ENCODE peak calls at places on chromosomes 5 and 9, in eight cellular contexts. One of them, this sample, is unnamed.
A peak's percentile ranks its signal among the peaks of the same experiment; 100 is the strongest.

GRCh38 chr5:96984506-96985192 is 48.8 kb downstream of the LNPEP start:
- DNase-seq in MM.1S: no peak
- DNase-seq in neural progenitor cell: no peak
- DNase-seq in fibroblast of lung: peak; percentile 18
- DNase-seq in tibial artery: no peak
- DNase-seq in IMR-90: peak; percentile 74
- DNase-seq in uterus: no peak
- DNase-seq in upper lobe of left lung: no peak
- DNase-seq in this sample: no peak

GRCh38 chr5:64347308-64347707 is 158.5 kb upstream of the RGS7BP start:
- DNase-seq in MM.1S: no peak
- DNase-seq in neural progenitor cell: peak; percentile 2
- DNase-seq in fibroblast of lung: no peak
- DNase-seq in tibial artery: no peak
- DNase-seq in IMR-90: no peak
- DNase-seq in uterus: no peak
- DNase-seq in upper lobe of left lung: no peak
- DNase-seq in this sample: no peak

GRCh38 chr9:138105561-138106505 is 228.3 kb downstream of the CACNA1B start:
- DNase-seq in MM.1S: no peak
- DNase-seq in neural progenitor cell: no peak
- DNase-seq in fibroblast of lung: no peak
- DNase-seq in tibial artery: no peak
- DNase-seq in IMR-90: no peak
- DNase-seq in uterus: no peak
- DNase-seq in upper lobe of left lung: peak; percentile 51
- DNase-seq in this sample: no peak

GRCh38 chr9:35832814-35833213 is 3.8 kb downstream of the TMEM8B start:
- DNase-seq in MM.1S: no peak
- DNase-seq in neural progenitor cell: no peak
- DNase-seq in fibroblast of lung: no peak
- DNase-seq in tibial artery: no peak
- DNase-seq in IMR-90: no peak
- DNase-seq in uterus: no peak
- DNase-seq in upper lobe of left lung: no peak
- DNase-seq in this sample: no peak

GRCh38 chr9:117744856-117745389 is 40.7 kb downstream of the TLR4 start:
- DNase-seq in MM.1S: no peak
- DNase-seq in neural progenitor cell: peak; percentile 67
- DNase-seq in fibroblast of lung: peak; percentile 26
- DNase-seq in tibial artery: no peak
- DNase-seq in IMR-90: no peak
- DNase-seq in uterus: no peak
- DNase-seq in upper lobe of left lung: peak; percentile 81
- DNase-seq in this sample: no peak

GRCh38 chr9:93033541-93033940 is 25.0 kb upstream of the SUSD3 start:
- DNase-seq in MM.1S: no peak
- DNase-seq in neural progenitor cell: no peak
- DNase-seq in fibroblast of lung: no peak
- DNase-seq in tibial artery: no peak
- DNase-seq in IMR-90: no peak
- DNase-seq in uterus: no peak
- DNase-seq in upper lobe of left lung: no peak
- DNase-seq in this sample: no peak

GRCh38 chr5:157252741-157253465 is 13.0 kb upstream of the CYFIP2 start:
- DNase-seq in MM.1S: peak; percentile 80
- DNase-seq in neural progenitor cell: no peak
- DNase-seq in fibroblast of lung: peak; percentile 18
- DNase-seq in tibial artery: no peak
- DNase-seq in IMR-90: peak; percentile 23
- DNase-seq in uterus: no peak
- DNase-seq in upper lobe of left lung: peak; percentile 4
- DNase-seq in this sample: peak; percentile 70

GRCh38 chr5:132971483-132972435 is 8.3 kb upstream of the AFF4 start:
- DNase-seq in MM.1S: no peak
- DNase-seq in neural progenitor cell: no peak
- DNase-seq in fibroblast of lung: peak; percentile 57
- DNase-seq in tibial artery: no peak
- DNase-seq in IMR-90: peak; percentile 21
- DNase-seq in uterus: no peak
- DNase-seq in upper lobe of left lung: no peak
- DNase-seq in this sample: no peak

GRCh38 chr5:159385994-159386711 is 55.9 kb upstream of the IL12B start:
- DNase-seq in MM.1S: peak; percentile 14
- DNase-seq in neural progenitor cell: no peak
- DNase-seq in fibroblast of lung: no peak
- DNase-seq in tibial artery: no peak
- DNase-seq in IMR-90: no peak
- DNase-seq in uterus: no peak
- DNase-seq in upper lobe of left lung: no peak
- DNase-seq in this sample: no peak

GRCh38 chr9:122005597-122005996 is 87.5 kb downstream of the TTLL11 start:
- DNase-seq in MM.1S: no peak
- DNase-seq in neural progenitor cell: peak; percentile 23
- DNase-seq in fibroblast of lung: peak; percentile 13
- DNase-seq in tibial artery: no peak
- DNase-seq in IMR-90: peak; percentile 41
- DNase-seq in uterus: no peak
- DNase-seq in upper lobe of left lung: no peak
- DNase-seq in this sample: peak; percentile 75

GRCh38 chr5:73201547-73202513 is 28.8 kb downstream of the TMEM174 start:
- DNase-seq in MM.1S: peak; percentile 66
- DNase-seq in neural progenitor cell: peak; percentile 85
- DNase-seq in fibroblast of lung: peak; percentile 53
- DNase-seq in tibial artery: peak; percentile 47
- DNase-seq in IMR-90: peak; percentile 47
- DNase-seq in uterus: peak; percentile 46
- DNase-seq in upper lobe of left lung: peak; percentile 88
- DNase-seq in this sample: peak; percentile 91

DNA sequence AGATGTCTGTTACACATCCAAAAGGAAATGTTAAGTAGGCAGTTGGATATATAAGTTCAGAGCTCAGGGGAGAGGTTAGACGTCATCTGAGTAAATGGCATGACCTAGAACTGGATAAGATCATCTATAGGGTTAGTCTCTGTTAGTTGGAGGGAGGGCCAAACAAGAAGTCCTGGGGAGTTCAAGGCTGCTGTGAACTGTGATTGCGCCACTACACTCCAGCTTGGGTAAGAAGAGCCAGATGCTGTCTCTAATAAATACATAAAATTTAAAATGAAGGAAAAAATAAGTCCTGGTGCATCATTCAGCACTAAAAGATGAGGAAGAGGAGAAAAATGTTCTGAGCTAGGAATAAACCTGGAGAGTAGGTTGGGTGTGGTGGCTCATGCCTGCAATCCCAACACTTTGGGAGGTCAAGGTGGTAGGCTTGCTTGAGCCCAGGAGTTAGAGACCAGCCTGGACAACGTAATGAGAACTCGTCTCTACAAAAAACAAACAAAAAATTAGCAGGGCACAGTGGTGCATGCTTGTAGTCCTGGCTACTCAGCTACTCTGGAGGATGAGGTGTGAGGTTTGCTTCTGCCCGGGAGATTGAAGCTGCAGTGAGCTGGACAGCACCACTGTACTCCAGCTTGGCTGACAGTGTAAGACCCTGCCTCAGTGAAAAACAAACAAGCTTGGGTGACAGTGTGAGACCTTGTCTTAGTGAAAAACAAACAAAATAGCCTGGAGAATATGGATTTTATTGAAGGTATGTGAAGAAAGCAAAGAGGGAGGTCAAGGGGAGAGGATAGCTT is 123.6 kb downstream of the ACTBL2 start:
- DNase-seq in MM.1S: no peak
- DNase-seq in neural progenitor cell: no peak
- DNase-seq in fibroblast of lung: no peak
- DNase-seq in tibial artery: no peak
- DNase-seq in IMR-90: no peak
- DNase-seq in uterus: no peak
- DNase-seq in upper lobe of left lung: no peak
- DNase-seq in this sample: no peak
- H3K4me1 ChIP-seq in MM.1S: no peaks in the 10 kb centered on the region
- H3K4me1 ChIP-seq in neural progenitor cell: no peaks in the 10 kb centered on the region
- H3K4me1 ChIP-seq in fibroblast of lung: no peaks in the 10 kb centered on the region
- H3K4me1 ChIP-seq in tibial artery: no peaks in the 10 kb centered on the region
- H3K4me1 ChIP-seq in IMR-90: no peaks in the 10 kb centered on the region
- H3K4me1 ChIP-seq in uterus: no peaks in the 10 kb centered on the region
- H3K4me1 ChIP-seq in upper lobe of left lung: no peaks in the 10 kb centered on the region
- H3K4me1 ChIP-seq in this sample: no peaks in the 10 kb centered on the region

GRCh38 chr5:78300464-78301045 is 6.1 kb upstream of the AP3B1 start:
- DNase-seq in MM.1S: peak; percentile 43
- DNase-seq in neural progenitor cell: no peak
- DNase-seq in fibroblast of lung: no peak
- DNase-seq in tibial artery: no peak
- DNase-seq in IMR-90: peak; percentile 23
- DNase-seq in uterus: no peak
- DNase-seq in upper lobe of left lung: no peak
- DNase-seq in this sample: no peak

GRCh38 chr5:78293856-78294249 is 645 bp downstream of the AP3B1 start:
- DNase-seq in MM.1S: peak; percentile 12
- DNase-seq in neural progenitor cell: peak; percentile 19
- DNase-seq in fibroblast of lung: peak; percentile 6
- DNase-seq in tibial artery: no peak
- DNase-seq in IMR-90: no peak
- DNase-seq in uterus: no peak
- DNase-seq in upper lobe of left lung: no peak
- DNase-seq in this sample: no peak

GRCh38 chr5:78294250-78295034 is at the start of gene AP3B1:
- DNase-seq in MM.1S: peak; percentile 99
- DNase-seq in neural progenitor cell: peak; percentile 100
- DNase-seq in fibroblast of lung: peak; percentile 97
- DNase-seq in tibial artery: peak; percentile 99
- DNase-seq in IMR-90: peak; percentile 99
- DNase-seq in uterus: peak; percentile 99
- DNase-seq in upper lobe of left lung: peak; percentile 97
- DNase-seq in this sample: peak; percentile 99

GRCh38 chr5:78291687-78292086 is 2.8 kb downstream of the AP3B1 start:
- DNase-seq in MM.1S: no peak
- DNase-seq in neural progenitor cell: no peak
- DNase-seq in fibroblast of lung: no peak
- DNase-seq in tibial artery: no peak
- DNase-seq in IMR-90: no peak
- DNase-seq in uterus: no peak
- DNase-seq in upper lobe of left lung: no peak
- DNase-seq in this sample: no peak

DNA sequence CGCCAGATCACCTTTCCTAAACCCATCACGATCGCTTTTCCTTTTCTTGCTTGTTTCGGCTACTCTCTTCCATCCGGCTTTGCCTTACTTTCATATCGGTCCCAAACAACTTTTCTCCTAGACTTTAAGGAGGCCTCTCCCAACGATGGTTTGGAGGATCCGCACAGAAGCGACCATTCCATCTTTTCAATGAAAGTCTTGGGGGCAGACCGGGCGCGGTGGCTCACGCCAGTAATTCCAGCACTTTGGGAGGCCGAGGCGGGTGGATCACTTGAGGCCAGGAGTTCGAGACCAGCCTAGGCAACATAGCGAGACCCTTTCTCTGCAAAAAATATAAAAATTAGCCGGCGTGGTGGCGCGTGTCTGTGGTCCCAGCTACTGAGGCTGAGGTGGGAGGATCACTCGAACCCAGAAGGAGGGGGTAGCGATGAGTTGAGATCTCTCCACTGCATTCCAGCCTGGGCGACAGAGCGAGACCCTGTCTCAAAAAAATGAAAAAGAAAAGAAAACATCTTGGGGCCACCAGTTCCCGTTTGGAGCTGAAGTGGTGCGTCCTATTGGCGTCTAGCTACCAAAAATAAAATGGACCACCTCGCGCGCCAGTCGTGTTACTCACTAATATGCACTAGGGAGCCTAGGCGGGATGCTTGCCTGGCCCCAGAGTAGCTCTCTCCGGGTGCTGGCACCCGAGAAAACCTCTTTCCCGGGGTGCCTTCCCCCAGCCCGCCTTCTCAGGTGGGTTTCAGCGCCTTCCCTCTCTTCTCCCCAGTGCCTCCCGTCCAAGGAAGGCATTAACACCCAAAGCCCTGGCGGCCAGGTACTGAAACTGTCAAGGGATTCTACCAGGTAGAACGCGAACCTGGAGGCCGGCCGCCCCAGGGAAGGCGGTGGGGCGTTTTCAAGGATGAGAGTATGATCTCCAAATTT is 800 bp upstream of the AP3B1 start:
- DNase-seq in MM.1S: peak; percentile 66
- DNase-seq in neural progenitor cell: peak; percentile 47
- DNase-seq in fibroblast of lung: peak; percentile 25
- DNase-seq in tibial artery: peak; percentile 26
- DNase-seq in IMR-90: no peak
- DNase-seq in uterus: peak; percentile 33
- DNase-seq in upper lobe of left lung: peak; percentile 78
- DNase-seq in this sample: no peak
- TF ChIP-seq CTCF in MM.1S: peak; percentile 57
- TF ChIP-seq CTCF in neural progenitor cell: peak; percentile 50
- TF ChIP-seq CTCF in fibroblast of lung: peak; percentile 13
- TF ChIP-seq CTCF in tibial artery: no peak
- TF ChIP-seq CTCF in IMR-90: peak; percentile 3
- TF ChIP-seq CTCF in uterus: peak; percentile 25
- TF ChIP-seq CTCF in upper lobe of left lung: peak; percentile 37
- TF ChIP-seq CTCF in this sample: no peak

GRCh38 chr9:37650873-37651768 is at the start of gene FRMPD1:
- DNase-seq in MM.1S: peak; percentile 81
- DNase-seq in neural progenitor cell: peak; percentile 92
- DNase-seq in fibroblast of lung: peak; percentile 36
- DNase-seq in tibial artery: no peak
- DNase-seq in IMR-90: peak; percentile 14
- DNase-seq in uterus: peak; percentile 48
- DNase-seq in upper lobe of left lung: peak; percentile 95
- DNase-seq in this sample: no peak
- H3K27me3 ChIP-seq in MM.1S: peaks cover 35% of the 10 kb centered on the region
- H3K27me3 ChIP-seq in neural progenitor cell: peaks cover 96% of the 10 kb centered on the region
- H3K27me3 ChIP-seq in fibroblast of lung: peaks cover 48% of the 10 kb centered on the region
- H3K27me3 ChIP-seq in tibial artery: peaks cover 35% of the 10 kb centered on the region
- H3K27me3 ChIP-seq in IMR-90: peaks cover 74% of the 10 kb centered on the region
- H3K27me3 ChIP-seq in uterus: peaks cover 3% of the 10 kb centered on the region
- H3K27me3 ChIP-seq in upper lobe of left lung: no peaks in the 10 kb centered on the region
- H3K27me3 ChIP-seq in this sample: peaks cover 50% of the 10 kb centered on the region

GRCh38 chr9:37370282-37370681 is 52.2 kb upstream of the GRHPR start:
- DNase-seq in MM.1S: no peak
- DNase-seq in neural progenitor cell: no peak
- DNase-seq in fibroblast of lung: no peak
- DNase-seq in tibial artery: no peak
- DNase-seq in IMR-90: no peak
- DNase-seq in uterus: no peak
- DNase-seq in upper lobe of left lung: no peak
- DNase-seq in this sample: no peak

GRCh38 chr9:37372839-37373238 is 49.7 kb upstream of the GRHPR start:
- DNase-seq in MM.1S: no peak
- DNase-seq in neural progenitor cell: no peak
- DNase-seq in fibroblast of lung: no peak
- DNase-seq in tibial artery: no peak
- DNase-seq in IMR-90: no peak
- DNase-seq in uterus: no peak
- DNase-seq in upper lobe of left lung: no peak
- DNase-seq in this sample: no peak

GRCh38 chr9:37371565-37372464 is 50.7 kb upstream of the GRHPR start:
- DNase-seq in MM.1S: no peak
- DNase-seq in neural progenitor cell: no peak
- DNase-seq in fibroblast of lung: peak; percentile 77
- DNase-seq in tibial artery: no peak
- DNase-seq in IMR-90: peak; percentile 58
- DNase-seq in uterus: no peak
- DNase-seq in upper lobe of left lung: no peak
- DNase-seq in this sample: no peak

GRCh38 chr9:37369671-37370070 is 52.8 kb upstream of the GRHPR start:
- DNase-seq in MM.1S: no peak
- DNase-seq in neural progenitor cell: no peak
- DNase-seq in fibroblast of lung: no peak
- DNase-seq in tibial artery: no peak
- DNase-seq in IMR-90: no peak
- DNase-seq in uterus: no peak
- DNase-seq in upper lobe of left lung: no peak
- DNase-seq in this sample: no peak

GRCh38 chr9:37370968-37371563 is 51.4 kb upstream of the GRHPR start:
- DNase-seq in MM.1S: peak; percentile 76
- DNase-seq in neural progenitor cell: no peak
- DNase-seq in fibroblast of lung: no peak
- DNase-seq in tibial artery: no peak
- DNase-seq in IMR-90: no peak
- DNase-seq in uterus: no peak
- DNase-seq in upper lobe of left lung: no peak
- DNase-seq in this sample: no peak
- H3K4me1 ChIP-seq in MM.1S: peaks cover 25% of the 10 kb centered on the region
- H3K4me1 ChIP-seq in neural progenitor cell: peaks cover 6% of the 10 kb centered on the region
- H3K4me1 ChIP-seq in fibroblast of lung: no peaks in the 10 kb centered on the region
- H3K4me1 ChIP-seq in tibial artery: no peaks in the 10 kb centered on the region
- H3K4me1 ChIP-seq in IMR-90: peaks cover 2% of the 10 kb centered on the region
- H3K4me1 ChIP-seq in uterus: no peaks in the 10 kb centered on the region
- H3K4me1 ChIP-seq in upper lobe of left lung: no peaks in the 10 kb centered on the region
- H3K4me1 ChIP-seq in this sample: no peaks in the 10 kb centered on the region